ENCODE peak calls at places on chromosomes 6 and 20, in six cellular contexts. One of them, this sample, is unnamed.

GRCh38 chr20:41172296-41173140 is 35.2 kb downstream of the PLCG1 start:
- DNase-seq in K562: no peak
- DNase-seq in HepG2: no peak
- DNase-seq in HCT116: no peak
- DNase-seq in GM12878: no peak
- DNase-seq in H1: peak
- DNase-seq in this sample: no peak

GRCh38 chr20:3931664-3932063 is 42.5 kb downstream of the PANK2 start:
- DNase-seq in K562: no peak
- DNase-seq in HepG2: no peak
- DNase-seq in HCT116: no peak
- DNase-seq in GM12878: no peak
- DNase-seq in H1: no peak
- DNase-seq in this sample: no peak

GRCh38 chr6:139699335-139699734 is 324.9 kb upstream of the CITED2 start:
- DNase-seq in K562: no peak
- DNase-seq in HepG2: no peak
- DNase-seq in HCT116: no peak
- DNase-seq in GM12878: no peak
- DNase-seq in H1: no peak
- DNase-seq in this sample: no peak

GRCh38 chr20:41176711-41177552 is 39.6 kb downstream of the PLCG1 start:
- DNase-seq in K562: no peak
- DNase-seq in HepG2: no peak
- DNase-seq in HCT116: no peak
- DNase-seq in GM12878: no peak
- DNase-seq in H1: peak
- DNase-seq in this sample: no peak

GRCh38 chr20:57672953-57673575 is 36.8 kb downstream of the PMEPA1 start:
- DNase-seq in K562: no peak
- DNase-seq in HepG2: no peak
- DNase-seq in HCT116: no peak
- DNase-seq in GM12878: no peak
- DNase-seq in H1: no peak
- DNase-seq in this sample: no peak

GRCh38 chr6:170046786-170047626 is 243.9 kb downstream of the DLL1 start:
- DNase-seq in K562: no peak
- DNase-seq in HepG2: no peak
- DNase-seq in HCT116: no peak
- DNase-seq in GM12878: no peak
- DNase-seq in H1: no peak
- DNase-seq in this sample: no peak

GRCh38 chr6:14046476-14047068 is 71.0 kb upstream of the CD83 start:
- DNase-seq in K562: peak
- DNase-seq in HepG2: peak
- DNase-seq in HCT116: peak
- DNase-seq in GM12878: no peak
- DNase-seq in H1: peak
- DNase-seq in this sample: no peak

GRCh38 chr20:57834306-57834863 is 124.6 kb upstream of the PMEPA1 start:
- DNase-seq in K562: no peak
- DNase-seq in HepG2: no peak
- DNase-seq in HCT116: no peak
- DNase-seq in GM12878: no peak
- DNase-seq in H1: no peak
- DNase-seq in this sample: no peak

GRCh38 chr20:36435799-36436541 is 105.3 kb upstream of the MYL9 start:
- DNase-seq in K562: peak
- DNase-seq in HepG2: peak
- DNase-seq in HCT116: peak
- DNase-seq in GM12878: no peak
- DNase-seq in H1: peak
- DNase-seq in this sample: peak

GRCh38 chr20:44117296-44118184 is 69.4 kb downstream of the JPH2 start:
- DNase-seq in K562: no peak
- DNase-seq in HepG2: no peak
- DNase-seq in HCT116: no peak
- DNase-seq in GM12878: no peak
- DNase-seq in H1: no peak
- DNase-seq in this sample: no peak

GRCh38 chr20:10217517-10218410 is 866 bp upstream of the SNAP25 start:
- DNase-seq in K562: no peak
- DNase-seq in HepG2: no peak
- DNase-seq in HCT116: no peak
- DNase-seq in GM12878: no peak
- DNase-seq in H1: peak
- DNase-seq in this sample: no peak

GRCh38 chr6:21531393-21531792 is 62.2 kb upstream of the SOX4 start:
- DNase-seq in K562: no peak
- DNase-seq in HepG2: no peak
- DNase-seq in HCT116: no peak
- DNase-seq in GM12878: no peak
- DNase-seq in H1: no peak
- DNase-seq in this sample: no peak

GRCh38 chr6:7146079-7146828 is 38.5 kb downstream of the RREB1 start:
- DNase-seq in K562: peak
- DNase-seq in HepG2: peak
- DNase-seq in HCT116: no peak
- DNase-seq in GM12878: no peak
- DNase-seq in H1: no peak
- DNase-seq in this sample: no peak

GRCh38 chr20:32960849-32961731 is 43.1 kb downstream of the SUN5 start:
- DNase-seq in K562: no peak
- DNase-seq in HepG2: no peak
- DNase-seq in HCT116: no peak
- DNase-seq in GM12878: no peak
- DNase-seq in H1: no peak
- DNase-seq in this sample: no peak

GRCh38 chr20:1171461-1172093 is 13.2 kb downstream of the TMEM74B start:
- DNase-seq in K562: peak
- DNase-seq in HepG2: peak
- DNase-seq in HCT116: no peak
- DNase-seq in GM12878: no peak
- DNase-seq in H1: peak
- DNase-seq in this sample: peak

GRCh38 chr20:35301426-35301825 is 9.2 kb upstream of the FAM83C start:
- DNase-seq in K562: no peak
- DNase-seq in HepG2: no peak
- DNase-seq in HCT116: no peak
- DNase-seq in GM12878: no peak
- DNase-seq in H1: no peak
- DNase-seq in this sample: no peak

GRCh38 chr6:87473419-87473903 is 687 bp downstream of the SLC35A1 start:
- DNase-seq in K562: no peak
- DNase-seq in HepG2: peak
- DNase-seq in HCT116: no peak
- DNase-seq in GM12878: peak
- DNase-seq in H1: no peak
- DNase-seq in this sample: no peak

GRCh38 chr20:2261105-2261504 is 34.7 kb upstream of the TGM3 start:
- DNase-seq in K562: no peak
- DNase-seq in HepG2: peak
- DNase-seq in HCT116: no peak
- DNase-seq in GM12878: no peak
- DNase-seq in H1: no peak
- DNase-seq in this sample: no peak

GRCh38 chr20:60136640-60137411 is 178.6 kb downstream of the CDH26 start:
- DNase-seq in K562: no peak
- DNase-seq in HepG2: no peak
- DNase-seq in HCT116: no peak
- DNase-seq in GM12878: no peak
- DNase-seq in H1: no peak
- DNase-seq in this sample: no peak

GRCh38 chr20:60135276-60135675 is 177.1 kb downstream of the CDH26 start:
- DNase-seq in K562: no peak
- DNase-seq in HepG2: no peak
- DNase-seq in HCT116: no peak
- DNase-seq in GM12878: no peak
- DNase-seq in H1: no peak
- DNase-seq in this sample: no peak

GRCh38 chr20:60137657-60138245 is 179.5 kb downstream of the CDH26 start:
- DNase-seq in K562: peak
- DNase-seq in HepG2: no peak
- DNase-seq in HCT116: peak
- DNase-seq in GM12878: no peak
- DNase-seq in H1: peak
- DNase-seq in this sample: peak

GRCh38 chr20:60139663-60140446 is 181.6 kb downstream of the CDH26 start:
- DNase-seq in K562: no peak
- DNase-seq in HepG2: no peak
- DNase-seq in HCT116: no peak
- DNase-seq in GM12878: no peak
- DNase-seq in H1: no peak
- DNase-seq in this sample: no peak

DNA sequence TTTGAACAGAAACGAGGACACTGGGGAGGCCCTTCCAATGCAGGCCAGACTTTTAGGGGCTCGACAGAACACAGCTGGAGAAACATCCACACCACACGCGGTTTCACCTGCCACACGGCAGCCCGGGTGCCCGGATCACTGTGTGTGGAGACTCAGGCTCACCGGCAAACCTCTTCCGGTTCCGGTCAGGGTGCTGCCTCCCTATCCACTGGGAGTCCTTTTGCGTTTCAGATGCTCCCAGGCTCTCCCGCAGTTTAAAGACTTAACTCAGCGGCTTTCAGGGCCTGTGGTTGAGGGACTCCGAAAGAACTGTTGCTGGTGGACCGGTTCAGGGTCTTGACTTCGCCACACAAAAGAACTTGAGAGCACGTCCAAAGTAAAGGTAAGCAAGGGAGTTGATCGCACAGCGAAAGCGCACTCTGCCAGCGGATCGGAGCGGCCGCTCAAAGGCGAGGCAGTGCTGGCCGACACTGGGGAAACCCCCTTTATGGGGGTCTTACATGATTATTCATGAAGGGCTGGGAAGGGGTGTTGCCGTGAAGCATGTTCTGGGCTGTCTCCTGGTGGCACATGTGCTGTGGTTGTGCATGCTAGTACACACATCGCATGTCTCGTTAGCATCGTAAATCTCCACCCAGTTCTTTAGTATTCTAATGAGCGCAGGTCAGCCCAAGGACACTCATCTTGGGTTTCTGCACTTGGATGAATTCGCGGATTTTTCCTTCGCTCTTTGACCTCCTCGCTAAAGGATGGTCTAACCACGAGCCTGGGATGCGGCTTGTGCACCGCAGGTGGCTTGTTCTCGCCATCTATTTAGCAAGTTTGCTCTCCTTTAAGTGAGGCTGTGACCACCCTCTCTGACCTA is 180.3 kb downstream of the CDH26 start:
- DNase-seq in K562: peak
- DNase-seq in HepG2: no peak
- DNase-seq in HCT116: no peak
- DNase-seq in GM12878: no peak
- DNase-seq in H1: no peak
- DNase-seq in this sample: no peak
- TF ChIP-seq YY1 in K562: no peak
- TF ChIP-seq YY1 in HepG2: no peak
- TF ChIP-seq YY1 in HCT116: no peak
- TF ChIP-seq YY1 in GM12878: no peak
- TF ChIP-seq YY1 in H1: no peak
- TF ChIP-seq YY1 in this sample: no peak

DNA sequence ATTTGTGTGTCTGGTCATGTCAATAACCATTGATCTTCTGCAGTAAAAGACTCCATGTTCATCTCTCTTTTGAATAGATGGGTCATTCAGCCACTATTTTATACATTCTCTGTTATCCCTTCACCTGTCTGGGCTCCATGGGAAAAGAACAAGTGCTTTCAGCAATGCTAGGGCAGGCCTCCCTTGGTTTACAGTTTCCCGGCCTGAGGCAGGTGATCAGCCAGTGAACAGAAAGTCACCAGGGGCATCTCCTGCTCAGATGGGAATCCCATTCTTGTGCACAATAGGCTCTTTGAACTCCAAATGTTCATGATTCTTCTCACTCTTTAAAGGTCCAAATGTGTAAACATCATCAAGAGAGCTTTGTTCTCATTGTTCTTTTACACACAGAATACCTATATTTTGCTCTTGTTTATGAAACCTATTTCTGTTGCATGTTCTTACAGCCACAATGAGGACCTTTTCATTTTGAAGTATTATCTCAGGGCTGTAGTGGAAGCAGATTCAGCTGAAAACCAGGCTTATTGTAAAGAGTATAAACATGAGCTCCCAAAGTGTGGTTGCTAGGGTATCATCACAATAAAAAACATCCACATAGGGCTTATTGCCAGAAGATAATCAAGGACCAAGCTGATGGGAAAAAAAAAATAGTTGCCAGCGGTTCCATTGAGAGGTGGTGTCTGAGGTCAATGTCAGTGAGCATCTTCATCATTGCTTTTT is 267.1 kb upstream of the SGK1 start:
- DNase-seq in K562: no peak
- DNase-seq in HepG2: no peak
- DNase-seq in HCT116: no peak
- DNase-seq in GM12878: no peak
- DNase-seq in H1: no peak
- DNase-seq in this sample: peak
- TF ChIP-seq ZNF274 in K562: no peak
- TF ChIP-seq ZNF274 in HepG2: no peak
- TF ChIP-seq ZNF274 in HCT116: no peak
- TF ChIP-seq ZNF274 in GM12878: no peak
- TF ChIP-seq ZNF274 in H1: no peak
- TF ChIP-seq ZNF274 in this sample: no peak

GRCh38 chr6:128736780-128737179 is 146.2 kb upstream of the LAMA2 start:
- DNase-seq in K562: no peak
- DNase-seq in HepG2: no peak
- DNase-seq in HCT116: no peak
- DNase-seq in GM12878: no peak
- DNase-seq in H1: no peak
- DNase-seq in this sample: no peak

GRCh38 chr6:128725271-128726233 is 157.4 kb upstream of the LAMA2 start:
- DNase-seq in K562: peak
- DNase-seq in HepG2: peak
- DNase-seq in HCT116: peak
- DNase-seq in GM12878: no peak
- DNase-seq in H1: no peak
- DNase-seq in this sample: no peak

GRCh38 chr6:128727500-128727899 is 155.4 kb upstream of the LAMA2 start:
- DNase-seq in K562: no peak
- DNase-seq in HepG2: no peak
- DNase-seq in HCT116: no peak
- DNase-seq in GM12878: no peak
- DNase-seq in H1: no peak
- DNase-seq in this sample: no peak

GRCh38 chr6:128731249-128732165 is 151.4 kb upstream of the LAMA2 start:
- DNase-seq in K562: no peak
- DNase-seq in HepG2: peak
- DNase-seq in HCT116: peak
- DNase-seq in GM12878: no peak
- DNase-seq in H1: no peak
- DNase-seq in this sample: peak
- TF ChIP-seq YY1 in K562: no peak
- TF ChIP-seq YY1 in HepG2: no peak
- TF ChIP-seq YY1 in HCT116: no peak
- TF ChIP-seq YY1 in GM12878: no peak
- TF ChIP-seq YY1 in H1: no peak
- TF ChIP-seq YY1 in this sample: no peak

DNA sequence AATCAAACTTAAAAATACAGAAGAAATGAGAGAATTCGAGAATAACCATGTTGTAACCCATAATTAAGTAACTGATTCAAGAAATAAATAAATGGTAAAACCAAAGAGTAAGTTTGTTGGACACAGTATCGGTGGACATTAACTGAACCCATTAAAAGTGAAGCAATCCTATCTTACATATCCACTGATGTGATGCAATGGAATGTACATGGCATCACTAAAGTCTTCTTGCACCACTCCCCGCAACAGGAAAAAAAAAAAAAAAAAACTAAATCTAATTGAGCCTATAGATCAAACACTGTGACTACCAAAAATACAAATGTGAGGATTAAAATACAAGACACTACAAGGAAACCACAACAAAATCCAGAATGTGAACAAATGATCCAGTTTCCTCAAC is 7.9 kb downstream of the SNX14 start:
- DNase-seq in K562: no peak
- DNase-seq in HepG2: no peak
- DNase-seq in HCT116: no peak
- DNase-seq in GM12878: no peak
- DNase-seq in H1: no peak
- DNase-seq in this sample: no peak
- TF ChIP-seq ZNF274 in K562: no peak
- TF ChIP-seq ZNF274 in HepG2: no peak
- TF ChIP-seq ZNF274 in HCT116: no peak
- TF ChIP-seq ZNF274 in GM12878: no peak
- TF ChIP-seq ZNF274 in H1: no peak
- TF ChIP-seq ZNF274 in this sample: no peak